ENCODE peak calls at places on chromosomes 16 and 17, in four cellular contexts. Y is T-helper 1 cell, R is psoas muscle, J is anterior cingulate cortex. L is an unnamed sample.

GRCh38 chr16:4945560-4946502 is 8.9 kb upstream of the PPL start:
- DNase-seq in J (no peak), Y (no peak), R (peak), L (no peak)

GRCh38 chr16:88686062-88686438 is 257 bp downstream of the SNAI3 start:
- DNase-seq in R (no peak), J (no peak), Y (no peak), L (no peak)

GRCh38 chr17:54974758-54975157 is 6.2 kb downstream of the STXBP4 start:
- DNase-seq in R (no peak), J (no peak), Y (no peak), L (no peak)

GRCh38 chr16:7333326-7333725 is 681 bp downstream of the RBFOX1 start:
- DNase-seq in R (no peak), Y (no peak), J (no peak), L (no peak)

GRCh38 chr17:31508310-31509094 is 117.0 kb downstream of the RAB11FIP4 start:
- DNase-seq in J (no peak), Y (peak), R (peak), L (no peak)

GRCh38 chr16:89658221-89658879 is 714 bp downstream of the SPATA33 start:
- DNase-seq in R (no peak), J (no peak), Y (no peak), L (no peak)

GRCh38 chr17:27295945-27296344 is 2.0 kb downstream of the WSB1 start:
- DNase-seq in J (no peak), Y (no peak), R (no peak), L (no peak)

GRCh38 chr16:83253526-83253925 is 554.3 kb upstream of the HSBP1 start:
- DNase-seq in J (no peak), R (no peak), Y (no peak), L (no peak)

GRCh38 chr16:57745768-57746167 is 10.2 kb downstream of the KATNB1 start:
- DNase-seq in J (no peak), Y (no peak), R (no peak), L (no peak)

GRCh38 chr17:64097196-64097936 is 32.6 kb downstream of the ERN1 start:
- DNase-seq in Y (no peak), R (no peak), J (no peak), L (no peak)

GRCh38 chr17:80760501-80760900 is 215.9 kb downstream of the RPTOR start:
- DNase-seq in Y (no peak), R (no peak), J (no peak), L (no peak)

GRCh38 chr17:49217651-49218413 is 7.3 kb downstream of the ABI3 start:
- DNase-seq in Y (peak), R (peak), J (no peak), L (peak)

GRCh38 chr17:34633351-34633750 is 54.0 kb downstream of the TMEM132E start:
- DNase-seq in Y (no peak), J (no peak), R (no peak), L (peak)

GRCh38 chr16:69741951-69742904 is 12.5 kb downstream of the NOB1 start:
- DNase-seq in J (no peak), Y (no peak), R (peak), L (peak)

GRCh38 chr17:49497147-49498036 is 2.3 kb downstream of the NGFR start:
- DNase-seq in R (peak), J (no peak), Y (no peak), L (no peak)

GRCh38 chr16:689175-689897 is 862 bp downstream of the WDR24 start:
- DNase-seq in R (no peak), Y (no peak), J (no peak), L (no peak)

GRCh38 chr17:5526821-5527598 is 40.6 kb downstream of the MIS12 start:
- DNase-seq in R (peak), J (peak), Y (no peak), L (peak)

L was measured in Ammon's horn.